ENCODE peak calls at places on chromosomes 12 and 14, in seven cellular contexts. L is AG04449; E is NT2/D1; R is posterior vena cava; S is stimulated activated CD8-positive, alpha-beta memory T cell treated with anti-CD3 and anti-CD28 coated beads, Interleukin-7, amount 100 ng/mL, for 1 hour; B is foreskin fibroblast; O is Daoy. C is an unnamed sample.

GRCh38 chr12:44694027-44694426 is 182.1 kb downstream of the NELL2 start:
- DNase-seq in L (no peak), E (no peak), R (no peak), S (no peak), B (no peak), O (no peak), C (no peak)

GRCh38 chr12:96416033-96416790 is 16.0 kb upstream of the CDK17 start:
- DNase-seq in L (peak; percentile 69), E (no peak), R (no peak), S (no peak), B (peak; percentile 93), O (peak; percentile 35), C (peak; percentile 94)

GRCh38 chr12:13194462-13195110 is 1.9 kb upstream of the EMP1 start:
- DNase-seq in L (no peak), E (no peak), R (no peak), S (no peak), B (no peak), O (no peak), C (no peak)

GRCh38 chr14:89078021-89078676 is 253.7 kb downstream of the TTC8 start:
- DNase-seq in L (no peak), E (no peak), R (no peak), S (no peak), B (no peak), O (no peak), C (no peak)

GRCh38 chr14:102325791-102326345 is 6.3 kb downstream of the ZNF839 start:
- DNase-seq in L (no peak), E (no peak), R (peak; percentile 73), S (no peak), B (no peak), O (peak; percentile 22), C (no peak)

GRCh38 chr12:93805736-93806141 is 128.6 kb downstream of the CRADD start:
- DNase-seq in L (no peak), E (no peak), R (no peak), S (no peak), B (no peak), O (peak; percentile 47), C (no peak)

GRCh38 chr12:24153041-24153440 is 203.6 kb upstream of the SOX5 start:
- DNase-seq in L (no peak), E (no peak), R (no peak), S (no peak), B (no peak), O (no peak), C (no peak)

GRCh38 chr12:4272014-4272975 is 1.3 kb upstream of the CCND2 start:
- DNase-seq in L (no peak), E (peak; percentile 96), R (peak; percentile 92), S (peak; percentile 69), B (peak; percentile 56), O (peak; percentile 81), C (peak; percentile 51)

GRCh38 chr14:77097006-77097688 is 911 bp upstream of the CIPC start:
- DNase-seq in L (no peak), E (no peak), R (no peak), S (no peak), B (peak; percentile 23), O (no peak), C (no peak)

GRCh38 chr14:58059121-58059520 is 92.9 kb downstream of the ARMH4 start:
- DNase-seq in L (no peak), E (no peak), R (no peak), S (no peak), B (no peak), O (no peak), C (no peak)

GRCh38 chr12:71201136-71201679 is 43.4 kb upstream of the TSPAN8 start:
- DNase-seq in L (no peak), E (no peak), R (no peak), S (no peak), B (no peak), O (no peak), C (no peak)

GRCh38 chr14:88937706-88938105 is 113.3 kb downstream of the TTC8 start:
- DNase-seq in L (no peak), E (no peak), R (no peak), S (no peak), B (no peak), O (no peak), C (no peak)

GRCh38 chr12:102948941-102949352 is 8.5 kb upstream of the ASCL1 start:
- DNase-seq in L (no peak), E (no peak), R (no peak), S (peak; percentile 32), B (no peak), O (peak; percentile 52), C (peak; percentile 1)

GRCh38 chr14:32637582-32637981 is 301.1 kb upstream of the NPAS3 start:
- DNase-seq in L (no peak), E (no peak), R (no peak), S (no peak), B (no peak), O (no peak), C (no peak)

GRCh38 chr12:68378859-68379628 is 46.9 kb upstream of the MDM1 start:
- DNase-seq in L (no peak), E (no peak), R (no peak), S (no peak), B (peak; percentile 14), O (no peak), C (no peak)

GRCh38 chr12:82952946-82953345 is 266.2 kb downstream of the TMTC2 start:
- DNase-seq in L (no peak), E (no peak), R (no peak), S (no peak), B (no peak), O (no peak), C (no peak)

GRCh38 chr14:54392131-54392859 is 4.5 kb upstream of the CDKN3 start:
- DNase-seq in L (no peak), E (no peak), R (no peak), S (no peak), B (no peak), O (no peak), C (no peak)

GRCh38 chr12:60487284-60487683 is 891.5 kb downstream of the SLC16A7 start:
- DNase-seq in L (no peak), E (no peak), R (no peak), S (no peak), B (no peak), O (no peak), C (no peak)

GRCh38 chr12:101920906-101921305 is 43.5 kb downstream of the DRAM1 start:
- DNase-seq in L (no peak), E (no peak), R (no peak), S (no peak), B (no peak), O (no peak), C (no peak)

GRCh38 chr14:72855913-72856312 is 38.0 kb downstream of the DPF3 start:
- DNase-seq in L (peak; percentile 45), E (no peak), R (no peak), S (no peak), B (peak; percentile 36), O (peak; percentile 42), C (no peak)

GRCh38 chr12:109999983-110000505 is 814 bp downstream of the ANKRD13A start:
- DNase-seq in L (no peak), E (no peak), R (peak; percentile 84), S (no peak), B (peak; percentile 41), O (peak; percentile 19), C (no peak)

GRCh38 chr12:111313833-111314259 is 55.0 kb downstream of the PHETA1 start:
- DNase-seq in L (no peak), E (peak; percentile 90), R (peak; percentile 93), S (peak; percentile 51), B (peak; percentile 39), O (peak; percentile 72), C (peak; percentile 46)

GRCh38 chr12:78260976-78261375 is 430.3 kb downstream of the NAV3 start:
- DNase-seq in L (no peak), E (no peak), R (no peak), S (no peak), B (no peak), O (no peak), C (no peak)

GRCh38 chr14:72643317-72643801 is 250.5 kb downstream of the DPF3 start:
- DNase-seq in L (peak; percentile 95), E (peak; percentile 20), R (no peak), S (no peak), B (peak; percentile 98), O (peak; percentile 98), C (peak; percentile 91)

GRCh38 chr12:99722690-99723486 is 75.3 kb downstream of the GARIN6 start:
- DNase-seq in L (no peak), E (peak; percentile 33), R (no peak), S (no peak), B (no peak), O (no peak), C (no peak)

GRCh38 chr12:32507559-32508276 is 108.4 kb downstream of the FGD4 start:
- DNase-seq in L (no peak), E (no peak), R (no peak), S (no peak), B (no peak), O (no peak), C (no peak)

GRCh38 chr14:102396531-102396930 is 33.8 kb downstream of the TECPR2 start:
- DNase-seq in L (peak; percentile 31), E (no peak), R (no peak), S (no peak), B (no peak), O (no peak), C (no peak)

GRCh38 chr14:36520601-36521525 is 831 bp upstream of the NKX2-1 start:
- DNase-seq in L (no peak), E (no peak), R (peak; percentile 80), S (no peak), B (peak; percentile 10), O (peak; percentile 92), C (no peak)

GRCh38 chr12:68374315-68374982 is 42.3 kb upstream of the MDM1 start:
- DNase-seq in L (no peak), E (no peak), R (no peak), S (no peak), B (no peak), O (no peak), C (no peak)

GRCh38 chr12:108099085-108099484 is 30.0 kb upstream of the WSCD2 start:
- DNase-seq in L (no peak), E (no peak), R (no peak), S (no peak), B (no peak), O (no peak), C (no peak)

GRCh38 chr14:67722293-67722692 is 20.6 kb downstream of the RDH12 start:
- DNase-seq in L (no peak), E (no peak), R (peak; percentile 88), S (no peak), B (peak; percentile 12), O (peak; percentile 11), C (peak; percentile 43)

GRCh38 chr14:53608369-53608768 is 348.3 kb downstream of the BMP4 start:
- DNase-seq in L (no peak), E (no peak), R (no peak), S (no peak), B (no peak), O (peak; percentile 54), C (no peak)

GRCh38 chr12:108616941-108617858 is 16.5 kb downstream of the SELPLG start:
- DNase-seq in L (no peak), E (no peak), R (no peak), S (peak; percentile 58), B (no peak), O (peak; percentile 90), C (no peak)

GRCh38 chr12:95922231-95922630 is 20.2 kb downstream of the CCDC38 start:
- DNase-seq in L (no peak), E (no peak), R (no peak), S (no peak), B (peak; percentile 34), O (peak; percentile 23), C (no peak)

C was measured in fibroblast of the conjunctiva.